ENCODE peak calls at places on chromosomes 2 and 18, in nine cellular contexts. X, E, T, H, L, R, Q, N and V are unnamed samples. For H3K27me3, the result is how much of the 10 kb centered on the place peaks cover.

GRCh38 chr2:202758638-202759037 is 112.9 kb downstream of the ICA1L start:
- DNase-seq in X (no peak), E (no peak), T (no peak), H (no peak), L (no peak), R (no peak), Q (no peak), N (no peak), V (no peak)

GRCh38 chr2:224011837-224012236 is 27.2 kb downstream of the SERPINE2 start:
- DNase-seq in X (no peak), E (no peak), T (no peak), H (peak), L (no peak), R (no peak), Q (no peak), N (no peak), V (no peak)

GRCh38 chr2:3445891-3446290 is 66.4 kb downstream of the TRAPPC12 start:
- DNase-seq in X (no peak), E (no peak), T (no peak), H (no peak), L (no peak), R (no peak), Q (no peak), N (no peak), V (no peak)

GRCh38 chr2:174465327-174465726 is 21.5 kb downstream of the GPR155 start:
- DNase-seq in X (no peak), E (no peak), T (no peak), H (no peak), L (no peak), R (no peak), Q (no peak), N (no peak), V (no peak)

GRCh38 chr18:69109686-69110085 is 291.0 kb upstream of the DOK6 start:
- DNase-seq in X (no peak), E (no peak), T (no peak), H (no peak), L (no peak), R (no peak), Q (no peak), N (no peak), V (no peak)

GRCh38 chr18:33755918-33756590 is 178.0 kb downstream of the ASXL3 start:
- DNase-seq in X (peak), E (no peak), T (peak), H (peak), L (no peak), R (no peak), Q (no peak), N (no peak), V (no peak)

GRCh38 chr2:268323-268722 is 3.6 kb downstream of the ACP1 start:
- DNase-seq in X (no peak), E (no peak), T (no peak), H (no peak), L (no peak), R (no peak), Q (no peak), N (no peak), V (no peak)

GRCh38 chr18:41466436-41467160 is 488.4 kb upstream of the PIK3C3 start:
- DNase-seq in X (no peak), E (no peak), T (no peak), H (no peak), L (no peak), R (no peak), Q (no peak), N (no peak), V (no peak)

GRCh38 chr18:15198116-15198389 is 450.1 kb downstream of the ANKRD30B start:
- DNase-seq in X (no peak), E (no peak), T (no peak), H (no peak), L (no peak), R (no peak), Q (no peak), N (no peak), V (no peak)

GRCh38 chr2:223758131-223758840 is 79.1 kb downstream of the AP1S3 start:
- DNase-seq in X (no peak), E (no peak), T (no peak), H (no peak), L (no peak), R (no peak), Q (no peak), N (no peak), V (no peak)

GRCh38 chr2:182302174-182302573 is 124.7 kb downstream of the PDE1A start:
- DNase-seq in X (no peak), E (no peak), T (no peak), H (no peak), L (no peak), R (no peak), Q (no peak), N (no peak), V (no peak)

GRCh38 chr2:112251211-112251721 is 3.6 kb downstream of the ZC3H8 start:
- DNase-seq in X (no peak), E (no peak), T (no peak), H (no peak), L (no peak), R (no peak), Q (no peak), N (no peak), V (no peak)

GRCh38 chr2:38444247-38444646 is 67.2 kb upstream of the ATL2 start:
- DNase-seq in X (no peak), E (peak), T (no peak), H (no peak), L (no peak), R (no peak), Q (no peak), N (no peak), V (no peak)

GRCh38 chr2:108974674-108975073 is 14.3 kb downstream of the EDAR start:
- DNase-seq in X (no peak), E (no peak), T (no peak), H (no peak), L (no peak), R (no peak), Q (no peak), N (no peak), V (no peak)

GRCh38 chr18:32333781-32334180 is 136.9 kb downstream of the GAREM1 start:
- DNase-seq in X (no peak), E (no peak), T (no peak), H (no peak), L (no peak), R (peak), Q (no peak), N (no peak), V (no peak)

GRCh38 chr18:77749189-77749588 is 499.5 kb downstream of the GALR1 start:
- DNase-seq in X (no peak), E (no peak), T (no peak), H (no peak), L (peak), R (no peak), Q (no peak), N (no peak), V (no peak)

GRCh38 chr2:101843471-101843870 is 146.0 kb downstream of the MAP4K4 start:
- DNase-seq in X (no peak), E (no peak), T (no peak), H (no peak), L (no peak), R (no peak), Q (no peak), N (no peak), V (no peak)

GRCh38 chr2:169014780-169015179 is 16.3 kb downstream of the ABCB11 start:
- DNase-seq in X (no peak), E (no peak), T (no peak), H (no peak), L (no peak), R (no peak), Q (no peak), N (no peak), V (no peak)

GRCh38 chr2:180980185-180980942 is at the start of gene UBE2E3:
- DNase-seq in X (peak), E (peak), T (peak), H (peak), L (peak), R (peak), Q (peak), N (peak), V (peak)

GRCh38 chr2:147681093-147681492 is 163.7 kb upstream of the ACVR2A start:
- DNase-seq in X (no peak), E (no peak), T (no peak), H (no peak), L (no peak), R (no peak), Q (no peak), N (no peak), V (no peak)

GRCh38 chr2:96538487-96539214 is 2.1 kb downstream of the ARID5A start:
- DNase-seq in X (peak), E (no peak), T (peak), H (peak), L (no peak), R (peak), Q (peak), N (peak), V (peak)

GRCh38 chr18:3323900-3324299 is 62.0 kb downstream of the MYL12B start:
- DNase-seq in X (no peak), E (no peak), T (no peak), H (no peak), L (no peak), R (no peak), Q (no peak), N (no peak), V (no peak)

GRCh38 chr2:218882866-218883366 is 2.3 kb downstream of the WNT10A start:
- DNase-seq in X (no peak), E (no peak), T (no peak), H (no peak), L (no peak), R (no peak), Q (peak), N (no peak), V (no peak)

GRCh38 chr18:7464245-7464966 is 102.7 kb upstream of the PTPRM start:
- DNase-seq in X (no peak), E (no peak), T (peak), H (no peak), L (no peak), R (no peak), Q (no peak), N (no peak), V (no peak)

GRCh38 chr2:128058114-128058513 is 30.3 kb upstream of the SAP130 start:
- DNase-seq in X (no peak), E (no peak), T (no peak), H (no peak), L (no peak), R (no peak), Q (no peak), N (no peak), V (no peak)

GRCh38 chr2:63673865-63674533 is 85.2 kb downstream of the MDH1 start:
- DNase-seq in X (no peak), E (no peak), T (no peak), H (no peak), L (no peak), R (peak), Q (no peak), N (no peak), V (no peak)

GRCh38 chr18:28511421-28511821 is 334.5 kb upstream of the CDH2 start:
- DNase-seq in X (no peak), E (no peak), T (no peak), H (no peak), L (no peak), R (no peak), Q (no peak), N (no peak), V (no peak)

GRCh38 chr18:31658670-31659573 is 25.5 kb downstream of the B4GALT6 start:
- DNase-seq in X (no peak), E (no peak), T (no peak), H (no peak), L (no peak), R (no peak), Q (no peak), N (no peak), V (no peak)

GRCh38 chr2:128512664-128513415 is 194.2 kb upstream of the HS6ST1 start:
- DNase-seq in X (no peak), E (no peak), T (no peak), H (peak), L (no peak), R (no peak), Q (peak), N (no peak), V (no peak)

GRCh38 chr18:44729631-44730101 is 49.0 kb downstream of the SETBP1 start:
- DNase-seq in X (no peak), E (no peak), T (no peak), H (no peak), L (no peak), R (no peak), Q (peak), N (no peak), V (no peak)

GRCh38 chr2:101958071-101958470 is 33.7 kb upstream of the IL1R2 start:
- DNase-seq in X (no peak), E (no peak), T (no peak), H (no peak), L (no peak), R (no peak), Q (no peak), N (no peak), V (no peak)

GRCh38 chr2:24399434-24400206 is 39.3 kb upstream of the ITSN2 start:
- DNase-seq in X (no peak), E (no peak), T (no peak), H (no peak), L (no peak), R (no peak), Q (no peak), N (no peak), V (no peak)

GRCh38 chr2:45649457-45649854 is 2.0 kb upstream of the PRKCE start:
- DNase-seq in X (no peak), E (no peak), T (no peak), H (no peak), L (no peak), R (no peak), Q (no peak), N (no peak), V (no peak)

GRCh38 chr2:188065386-188065785 is 226.3 kb upstream of the GULP1 start:
- DNase-seq in X (no peak), E (no peak), T (no peak), H (no peak), L (no peak), R (no peak), Q (no peak), N (no peak), V (no peak)

GRCh38 chr18:57051586-57052044 is 95.3 kb upstream of the BOD1L2 start:
- DNase-seq in X (peak), E (no peak), T (no peak), H (peak), L (peak), R (no peak), Q (no peak), N (peak), V (no peak)

GRCh38 chr2:113274427-113274826 is 4.3 kb downstream of the PAX8 start:
- DNase-seq in X (no peak), E (no peak), T (no peak), H (no peak), L (no peak), R (no peak), Q (no peak), N (no peak), V (no peak)
- H3K27me3 ChIP-seq in X (half or more), E (under half), T (under half), H (under half), L (under half), R (under half), Q (half or more), N (under half), V (half or more)

DNA sequence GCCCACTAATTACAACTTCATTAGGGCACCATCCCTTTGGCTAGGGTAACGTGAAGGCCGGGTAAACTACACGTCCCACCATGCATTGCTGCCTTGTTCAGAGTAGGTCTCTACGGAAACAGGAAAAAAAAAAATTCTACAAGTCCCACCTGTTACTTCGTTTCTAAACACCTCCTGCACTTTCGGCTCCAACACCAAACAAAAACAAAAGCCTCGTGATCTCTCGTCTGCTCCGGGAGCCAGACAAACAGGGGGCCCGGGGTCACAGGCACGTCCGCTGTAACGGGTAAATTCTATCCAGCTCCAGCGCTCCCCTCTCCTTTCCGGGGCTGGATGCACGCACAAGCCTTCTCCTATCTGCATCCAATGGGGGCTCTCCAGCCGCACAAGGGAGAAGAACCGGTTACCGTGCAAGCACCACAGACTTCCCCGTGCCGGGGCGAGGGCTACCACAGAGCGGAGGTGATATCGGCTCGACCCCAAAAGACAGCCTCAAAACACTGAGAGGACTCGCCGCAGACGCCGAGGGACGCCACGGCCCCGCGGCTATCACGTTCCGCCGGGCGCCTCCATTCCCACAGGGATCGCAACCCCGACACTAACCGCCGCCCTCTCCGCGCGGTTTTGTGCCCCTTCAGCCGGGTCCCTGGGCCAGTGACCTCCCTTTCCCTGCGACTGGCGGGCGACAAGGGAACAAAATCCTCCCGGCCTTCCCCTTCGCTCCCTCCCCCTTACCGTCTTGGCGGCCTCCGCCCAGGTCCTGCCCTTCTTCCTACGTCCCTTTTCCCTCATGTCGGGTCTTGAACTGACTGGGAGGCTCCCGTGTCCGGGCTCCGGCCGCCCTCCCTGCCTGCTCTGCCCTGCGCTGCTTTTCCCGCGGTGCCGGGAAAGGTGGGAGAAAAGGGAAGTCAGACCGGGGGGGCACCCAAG is 591 bp downstream of the ASXL2 start:
- DNase-seq in X (peak), E (peak), T (peak), H (peak), L (peak), R (peak), Q (peak), N (peak), V (peak)
- TF ChIP-seq POLR2A in X (no peak), E (no peak), T (no peak), H (peak), L (peak), R (peak), Q (no peak), N (no peak), V (peak)

GRCh38 chr2:144086965-144087364 is 433.0 kb downstream of the ZEB2 start:
- DNase-seq in X (no peak), E (no peak), T (no peak), H (no peak), L (no peak), R (no peak), Q (no peak), N (no peak), V (no peak)
- H3K4me3 ChIP-seq in X (no peak), E (no peak), T (no peak), H (no peak), L (no peak), R (no peak), Q (no peak), N (no peak), V (no peak)

DNA sequence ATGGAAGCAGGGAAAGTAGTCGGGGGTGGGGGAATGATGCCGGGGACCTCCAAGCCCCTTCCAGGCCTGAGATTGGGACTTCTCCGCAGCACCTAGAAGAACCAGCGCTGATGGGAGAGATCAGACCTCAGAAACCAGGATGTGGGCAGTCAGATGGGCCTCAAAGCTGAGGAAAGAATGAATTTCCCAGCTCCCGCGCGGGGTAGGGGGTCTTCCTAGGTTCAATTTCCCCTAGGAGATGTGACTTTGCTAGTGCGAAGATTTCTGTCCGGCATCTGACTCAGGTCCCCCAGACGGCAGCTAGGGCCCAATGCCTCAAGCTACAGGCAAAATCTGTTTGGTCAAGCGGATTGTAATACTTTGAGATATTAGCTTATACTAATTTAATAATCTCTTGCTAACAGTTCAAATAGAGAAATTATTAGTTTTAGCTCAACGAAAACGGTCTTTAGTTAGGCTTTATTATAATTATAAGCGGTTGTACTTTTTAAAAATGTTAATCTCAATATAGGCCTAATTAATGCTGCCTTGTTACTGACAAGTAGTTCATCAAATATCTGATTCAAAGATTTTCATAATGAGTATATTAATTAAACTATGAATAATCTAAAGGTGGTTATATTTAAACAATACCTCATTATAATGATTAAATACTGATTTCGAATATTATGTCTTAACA is 5.8 kb downstream of the DLX1 start:
- DNase-seq in X (no peak), E (no peak), T (no peak), H (no peak), L (no peak), R (no peak), Q (no peak), N (no peak), V (no peak)
- H3K27me3 ChIP-seq in X (half or more), E (under half), T (half or more), H (half or more), L (under half), R (under half), Q (half or more), N (half or more), V (half or more)

GRCh38 chr2:200525066-200525465 is 941 bp upstream of the SGO2 start:
- DNase-seq in X (no peak), E (no peak), T (no peak), H (no peak), L (no peak), R (no peak), Q (no peak), N (no peak), V (no peak)

GRCh38 chr2:200528228-200528627 is 2.2 kb downstream of the SGO2 start:
- DNase-seq in X (no peak), E (no peak), T (no peak), H (no peak), L (no peak), R (no peak), Q (no peak), N (no peak), V (no peak)

GRCh38 chr2:200523604-200524003 is 2.4 kb upstream of the SGO2 start:
- DNase-seq in X (no peak), E (no peak), T (no peak), H (no peak), L (no peak), R (no peak), Q (no peak), N (no peak), V (no peak)

GRCh38 chr2:200525551-200525881 is 491 bp upstream of the SGO2 start:
- DNase-seq in X (no peak), E (no peak), T (no peak), H (no peak), L (no peak), R (no peak), Q (no peak), N (no peak), V (no peak)

DNA sequence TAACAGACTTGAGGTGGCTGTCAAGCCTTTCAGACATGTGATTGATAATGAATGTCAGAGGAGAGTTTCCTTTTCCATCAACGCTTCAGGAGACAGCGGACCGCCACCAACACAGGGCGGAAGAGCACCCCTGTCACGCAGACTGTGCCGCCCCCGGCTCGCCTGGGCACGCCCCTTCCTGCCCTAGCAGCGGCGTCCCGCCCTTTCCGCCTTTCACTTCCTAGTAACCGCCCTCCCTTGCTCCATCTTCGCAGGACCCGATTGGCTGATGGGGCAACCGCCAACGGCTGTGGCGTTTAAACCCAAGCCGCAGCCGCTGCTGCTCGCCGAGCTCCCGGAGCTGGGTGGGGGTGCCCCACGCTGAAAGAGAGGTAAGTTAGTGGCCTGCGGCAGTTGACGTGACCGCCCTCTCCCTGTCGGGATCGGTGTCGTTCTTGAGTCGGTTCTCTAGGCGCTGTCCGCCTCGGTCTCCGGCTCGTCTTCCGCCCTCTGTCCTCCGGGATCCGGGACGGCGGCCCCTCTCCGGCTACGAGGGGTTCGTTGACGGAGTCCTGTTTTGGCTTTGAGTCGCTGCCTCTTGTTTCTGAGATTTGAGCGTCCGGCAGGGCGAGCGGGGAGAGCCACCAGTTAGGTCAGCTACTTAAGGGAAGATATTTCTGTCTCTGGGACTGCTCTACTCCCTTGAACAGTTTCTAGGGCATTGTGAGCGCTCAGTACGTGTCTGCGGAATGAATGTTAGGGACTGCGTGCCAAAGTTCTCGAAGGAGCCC is at the start of gene SGO2:
- DNase-seq in X (peak), E (peak), T (peak), H (peak), L (peak), R (peak), Q (peak), N (peak), V (peak)
- TF ChIP-seq POLR2A in X (peak), E (no peak), T (peak), H (peak), L (peak), R (peak), Q (no peak), N (no peak), V (peak)